ENCODE peak calls at places on chromosome 10, in eight cellular contexts. N is GM23248, J is psoas muscle, K is hepatocyte, O is C1 segment of cervical spinal cord, P is endothelial cell of umbilical vein, M is cardiac fibroblast, W is OCI-LY7. Q is an unnamed sample.

GRCh38 chr10:95756796-95757657 is 1.1 kb downstream of the ENTPD1 start:
- DNase-seq in K (no peak), N (no peak), M (no peak), W (peak; percentile 41), J (no peak), P (peak; percentile 30), O (no peak), Q (no peak)

GRCh38 chr10:103193820-103194529 is 903 bp upstream of the NT5C2 start:
- DNase-seq in W (no peak), P (no peak), O (no peak), M (peak; percentile 40), K (no peak), J (no peak), N (peak; percentile 52), Q (no peak)

GRCh38 chr10:1160561-1160961 is 104.4 kb downstream of the WDR37 start:
- DNase-seq in W (no peak), P (no peak), M (no peak), J (no peak), N (no peak), O (no peak), K (no peak), Q (no peak)

GRCh38 chr10:22010973-22011408 is 7.5 kb upstream of the DNAJC1 start:
- DNase-seq in M (peak; percentile 56), W (peak; percentile 40), P (peak; percentile 33), K (peak; percentile 18), N (peak; percentile 58), O (no peak), J (no peak), Q (no peak)

GRCh38 chr10:59107147-59107546 is 69.3 kb upstream of the PHYHIPL start:
- DNase-seq in J (no peak), N (no peak), K (no peak), P (no peak), W (no peak), M (no peak), O (no peak), Q (no peak)

GRCh38 chr10:14374745-14375445 is 44.2 kb upstream of the FRMD4A start:
- DNase-seq in J (no peak), M (no peak), K (no peak), O (no peak), W (no peak), P (no peak), N (no peak), Q (no peak)

GRCh38 chr10:126935263-126935946 is 30.2 kb downstream of the DOCK1 start:
- DNase-seq in W (no peak), J (no peak), P (peak; percentile 26), K (no peak), O (no peak), M (peak; percentile 37), N (peak; percentile 35), Q (no peak)

GRCh38 chr10:121088524-121088923 is 237.4 kb downstream of the WDR11 start:
- DNase-seq in J (no peak), W (no peak), M (no peak), K (peak; percentile 67), N (peak; percentile 6), P (no peak), O (no peak), Q (no peak)

GRCh38 chr10:125605167-125605566 is 77.8 kb downstream of the TEX36 start:
- DNase-seq in W (no peak), O (no peak), P (peak; percentile 21), M (no peak), N (peak; percentile 4), K (peak; percentile 23), J (no peak), Q (no peak)

GRCh38 chr10:128310966-128311658 is 184.9 kb upstream of the MKI67 start:
- DNase-seq in O (no peak), N (no peak), W (no peak), K (no peak), M (no peak), J (no peak), P (no peak), Q (no peak)

GRCh38 chr10:4270116-4270515 is 485.1 kb upstream of the KLF6 start:
- DNase-seq in P (peak; percentile 38), J (no peak), N (peak; percentile 91), M (peak; percentile 95), K (peak; percentile 46), O (no peak), W (no peak), Q (no peak)

GRCh38 chr10:102675151-102675886 is 31.0 kb downstream of the TRIM8 start:
- DNase-seq in K (no peak), P (no peak), N (no peak), M (peak; percentile 26), W (no peak), O (no peak), J (no peak), Q (no peak)

GRCh38 chr10:52443419-52444388 is 129.6 kb downstream of the DKK1 start:
- DNase-seq in K (no peak), M (peak; percentile 95), N (peak; percentile 88), J (no peak), O (no peak), W (no peak), P (peak; percentile 85), Q (no peak)

GRCh38 chr10:111335826-111336225 is 259.0 kb downstream of the ADRA2A start:
- DNase-seq in W (no peak), N (no peak), M (no peak), K (no peak), J (no peak), P (no peak), O (no peak), Q (no peak)

GRCh38 chr10:71029411-71029881 is 141.1 kb upstream of the PCBD1 start:
- DNase-seq in P (no peak), M (no peak), J (peak; percentile 74), W (no peak), O (no peak), N (no peak), K (no peak), Q (no peak)

GRCh38 chr10:123655763-123656162 is 10.4 kb upstream of the GPR26 start:
- DNase-seq in K (no peak), N (peak; percentile 38), M (no peak), W (no peak), O (no peak), P (no peak), J (no peak), Q (no peak)

GRCh38 chr10:132554053-132554990 is 16.7 kb downstream of the INPP5A start:
- DNase-seq in K (no peak), W (no peak), M (no peak), O (no peak), N (no peak), J (no peak), P (no peak), Q (no peak)

GRCh38 chr10:50594012-50594411 is 29.7 kb downstream of the SGMS1 start:
- DNase-seq in O (no peak), K (peak; percentile 37), M (peak; percentile 94), P (peak; percentile 37), N (peak; percentile 89), W (no peak), J (no peak), Q (no peak)

GRCh38 chr10:68684413-68684812 is 36.6 kb upstream of the CCAR1 start:
- DNase-seq in J (no peak), N (no peak), K (no peak), M (no peak), W (no peak), O (no peak), P (no peak), Q (no peak)

GRCh38 chr10:117163061-117163953 is 25.2 kb upstream of the VAX1 start:
- DNase-seq in J (no peak), M (no peak), W (no peak), N (peak; percentile 20), K (peak; percentile 41), P (no peak), O (no peak), Q (no peak)

GRCh38 chr10:48496831-48497792 is 107.8 kb downstream of the ARHGAP22 start:
- DNase-seq in N (peak; percentile 90), O (no peak), K (peak; percentile 60), M (peak; percentile 71), P (peak; percentile 81), W (no peak), J (no peak), Q (peak; percentile 6)

GRCh38 chr10:3248526-3249255 is 76.1 kb upstream of the PITRM1 start:
- DNase-seq in J (no peak), O (no peak), W (no peak), P (peak; percentile 81), K (peak; percentile 70), M (peak; percentile 94), N (peak; percentile 97), Q (no peak)

GRCh38 chr10:90855126-90855525 is 2.7 kb downstream of the HTR7 start:
- DNase-seq in M (no peak), O (no peak), W (no peak), K (no peak), N (no peak), J (no peak), P (no peak), Q (no peak)

GRCh38 chr10:968546-969199 is 19.6 kb upstream of the GTPBP4 start:
- DNase-seq in O (no peak), W (no peak), N (no peak), M (peak; percentile 15), K (no peak), J (no peak), P (no peak), Q (no peak)

GRCh38 chr10:50275650-50276235 is 24.4 kb upstream of the ASAH2 start:
- DNase-seq in O (no peak), N (peak; percentile 47), J (peak; percentile 49), K (peak; percentile 68), M (peak; percentile 47), W (peak; percentile 49), P (peak; percentile 39), Q (no peak)

GRCh38 chr10:16777473-16778370 is 39.5 kb downstream of the RSU1 start:
- DNase-seq in O (no peak), M (peak; percentile 78), N (peak; percentile 69), K (peak; percentile 76), P (peak; percentile 97), W (peak; percentile 71), J (no peak), Q (no peak)

GRCh38 chr10:77041636-77042258 is 595.9 kb downstream of the KCNMA1 start:
- DNase-seq in J (no peak), N (no peak), P (peak; percentile 11), W (no peak), K (no peak), O (no peak), M (peak; percentile 10), Q (no peak)

GRCh38 chr10:61475449-61475873 is 22.3 kb upstream of the TMEM26 start:
- DNase-seq in N (peak; percentile 61), O (no peak), K (no peak), J (no peak), P (peak; percentile 94), W (no peak), M (peak; percentile 80), Q (no peak)

GRCh38 chr10:16944961-16945360 is 127.7 kb upstream of the RSU1 start:
- DNase-seq in P (peak; percentile 83), N (peak; percentile 30), W (no peak), O (no peak), M (peak; percentile 12), K (no peak), J (no peak), Q (no peak)

GRCh38 chr10:26311383-26311940 is 94.9 kb downstream of the GAD2 start:
- DNase-seq in O (no peak), P (no peak), N (peak; percentile 3), J (no peak), W (peak; percentile 53), M (no peak), K (peak; percentile 40), Q (no peak)

GRCh38 chr10:70479626-70480253 is 1.2 kb downstream of the PALD1 start:
- DNase-seq in M (no peak), O (no peak), K (no peak), J (peak; percentile 72), N (no peak), W (no peak), P (no peak), Q (no peak)

GRCh38 chr10:71530781-71531180 is 134.1 kb downstream of the CDH23 start:
- DNase-seq in K (no peak), N (no peak), M (no peak), P (no peak), O (no peak), J (no peak), W (no peak), Q (no peak)

GRCh38 chr10:33228426-33228825 is 106.0 kb downstream of the NRP1 start:
- DNase-seq in W (no peak), O (no peak), N (no peak), M (no peak), P (peak; percentile 60), J (no peak), K (no peak), Q (no peak)

GRCh38 chr10:124984376-124984775 is 42.5 kb downstream of the ZRANB1 start:
- DNase-seq in W (no peak), J (no peak), M (no peak), K (no peak), N (no peak), P (no peak), O (no peak), Q (no peak)